ENCODE peak calls at places on chromosomes 1 and 21, in five cellular contexts. B is body of pancreas, G is T follicular helper cell, P is islet precursor cell, Y is HuH-7.5. E is an unnamed sample.

GRCh38 chr1:61978866-61979265 is 215.8 kb upstream of the L1TD1 start:
- DNase-seq in Y (no peak), P (no peak), B (no peak), G (no peak), E (no peak)

GRCh38 chr1:219576931-219577330 is 36.0 kb downstream of the ZC3H11B start:
- DNase-seq in P (no peak), B (no peak), Y (no peak), G (no peak), E (no peak)

GRCh38 chr1:218473527-218473926 is 128.4 kb downstream of the TGFB2 start:
- DNase-seq in P (no peak), G (no peak), Y (no peak), B (no peak), E (no peak)

GRCh38 chr1:227218870-227219578 is 99.3 kb downstream of the CDC42BPA start:
- DNase-seq in P (no peak), G (no peak), B (peak; percentile 13), Y (no peak), E (no peak)

GRCh38 chr1:111850124-111850523 is 94.4 kb downstream of the DDX20 start:
- DNase-seq in B (no peak), P (no peak), Y (no peak), G (no peak), E (no peak)

GRCh38 chr1:229070168-229070567 is 200.7 kb upstream of the RAB4A start:
- DNase-seq in P (no peak), B (peak; percentile 90), G (no peak), Y (no peak), E (peak; percentile 21)

GRCh38 chr1:54777011-54777410 is 12.7 kb upstream of the PARS2 start:
- DNase-seq in P (peak; percentile 37), B (no peak), Y (no peak), G (no peak), E (no peak)

GRCh38 chr1:150268342-150268705 is 492 bp downstream of the APH1A start:
- DNase-seq in P (no peak), B (peak; percentile 48), G (peak; percentile 31), Y (no peak), E (peak; percentile 25)

GRCh38 chr1:20376880-20377494 is 86.3 kb downstream of the VWA5B1 start:
- DNase-seq in P (peak; percentile 77), Y (peak; percentile 71), G (peak; percentile 26), B (peak; percentile 51), E (peak; percentile 58)

GRCh38 chr1:7366955-7367665 is 404.0 kb upstream of the VAMP3 start:
- DNase-seq in Y (no peak), G (no peak), P (no peak), B (peak; percentile 16), E (no peak)

GRCh38 chr21:38937286-38937790 is 131.6 kb downstream of the ETS2 start:
- DNase-seq in Y (no peak), P (no peak), B (no peak), G (no peak), E (no peak)

E was measured in cardiac muscle cell.